ENCODE peak calls at places on chromosomes 13 and 19, in eight cellular contexts. C, I, F, N, K, Y, M and D are unnamed samples.

GRCh38 chr19:2645816-2646215 is 56.7 kb downstream of the GNG7 start:
- DNase-seq in C (no peak), I (no peak), F (no peak), N (no peak), K (no peak), Y (no peak), M (no peak), D (no peak)

GRCh38 chr13:108984251-108984920 is 355.0 kb downstream of the MYO16 start:
- DNase-seq in C (no peak), I (no peak), F (no peak), N (no peak), K (no peak), Y (no peak), M (no peak), D (no peak)

GRCh38 chr13:60009300-60010248 is 154.2 kb downstream of the DIAPH3 start:
- DNase-seq in C (no peak), I (peak), F (no peak), N (no peak), K (no peak), Y (no peak), M (peak), D (no peak)

GRCh38 chr13:28355046-28355821 is 139.7 kb downstream of the FLT1 start:
- DNase-seq in C (no peak), I (no peak), F (no peak), N (no peak), K (no peak), Y (no peak), M (no peak), D (no peak)

GRCh38 chr13:27012482-27013197 is 159.0 kb downstream of the USP12 start:
- DNase-seq in C (no peak), I (no peak), F (no peak), N (peak), K (no peak), Y (no peak), M (no peak), D (peak)

GRCh38 chr19:38655148-38655824 is 7.8 kb downstream of the ACTN4 start:
- DNase-seq in C (no peak), I (no peak), F (no peak), N (no peak), K (no peak), Y (no peak), M (no peak), D (no peak)

GRCh38 chr13:21668665-21669599 is 1.9 kb upstream of the FGF9 start:
- DNase-seq in C (peak), I (peak), F (peak), N (peak), K (no peak), Y (no peak), M (no peak), D (peak)

GRCh38 chr13:31409678-31410356 is 210.0 kb downstream of the B3GLCT start:
- DNase-seq in C (no peak), I (no peak), F (no peak), N (no peak), K (peak), Y (no peak), M (no peak), D (no peak)

GRCh38 chr13:85287528-85287927 is 511.7 kb downstream of the SLITRK6 start:
- DNase-seq in C (no peak), I (no peak), F (no peak), N (no peak), K (no peak), Y (no peak), M (no peak), D (no peak)

GRCh38 chr19:53308339-53308811 is 25.2 kb upstream of the ZNF845 start:
- DNase-seq in C (peak), I (no peak), F (no peak), N (peak), K (no peak), Y (no peak), M (no peak), D (peak)

GRCh38 chr19:18765224-18765623 is 25.9 kb downstream of the COMP start:
- DNase-seq in C (no peak), I (peak), F (no peak), N (no peak), K (no peak), Y (no peak), M (no peak), D (peak)

GRCh38 chr19:15234525-15235130 is 2.4 kb upstream of the EPHX3 start:
- DNase-seq in C (no peak), I (no peak), F (no peak), N (no peak), K (no peak), Y (no peak), M (no peak), D (no peak)

GRCh38 chr13:74710006-74710405 is 575.8 kb upstream of the KLF12 start:
- DNase-seq in C (no peak), I (no peak), F (no peak), N (no peak), K (no peak), Y (no peak), M (no peak), D (no peak)

GRCh38 chr13:110916671-110917142 is 1.8 kb upstream of the ANKRD10 start:
- DNase-seq in C (no peak), I (no peak), F (no peak), N (no peak), K (no peak), Y (no peak), M (no peak), D (no peak)

GRCh38 chr13:33945477-33945876 is 127.5 kb downstream of the RFC3 start:
- DNase-seq in C (no peak), I (no peak), F (no peak), N (no peak), K (no peak), Y (no peak), M (no peak), D (no peak)

GRCh38 chr13:63614874-63615612 is 2199.4 kb upstream of the PCDH20 start:
- DNase-seq in C (no peak), I (no peak), F (no peak), N (no peak), K (no peak), Y (no peak), M (no peak), D (no peak)

GRCh38 chr19:1312732-1313694 is 27.3 kb downstream of the EFNA2 start:
- DNase-seq in C (no peak), I (peak), F (no peak), N (no peak), K (no peak), Y (peak), M (no peak), D (no peak)

GRCh38 chr13:24691381-24691780 is 11.2 kb downstream of the ATP12A start:
- DNase-seq in C (no peak), I (no peak), F (no peak), N (no peak), K (no peak), Y (no peak), M (no peak), D (no peak)

GRCh38 chr19:2084993-2085720 is 11.0 kb downstream of the MOB3A start:
- DNase-seq in C (no peak), I (peak), F (peak), N (no peak), K (no peak), Y (no peak), M (peak), D (peak)

GRCh38 chr19:39997595-39998216 is 846 bp downstream of the ZNF546 start:
- DNase-seq in C (no peak), I (no peak), F (no peak), N (no peak), K (no peak), Y (no peak), M (no peak), D (no peak)

GRCh38 chr19:35009424-35010415 is 9.6 kb downstream of the GRAMD1A start:
- DNase-seq in C (no peak), I (no peak), F (peak), N (no peak), K (no peak), Y (no peak), M (no peak), D (peak)

GRCh38 chr19:35011091-35011689 is 11.1 kb downstream of the GRAMD1A start:
- DNase-seq in C (no peak), I (no peak), F (peak), N (no peak), K (no peak), Y (no peak), M (no peak), D (peak)

GRCh38 chr19:35013820-35014754 is 14.0 kb downstream of the GRAMD1A start:
- DNase-seq in C (no peak), I (peak), F (peak), N (no peak), K (no peak), Y (no peak), M (no peak), D (no peak)

GRCh38 chr19:35013047-35013819 is 13.1 kb downstream of the GRAMD1A start:
- DNase-seq in C (peak), I (peak), F (peak), N (peak), K (peak), Y (peak), M (peak), D (peak)

GRCh38 chr19:35011737-35012682 is 11.9 kb downstream of the GRAMD1A start:
- DNase-seq in C (no peak), I (no peak), F (peak), N (no peak), K (no peak), Y (no peak), M (no peak), D (no peak)
- TF ChIP-seq EP300 in C (no peak), I (no peak), F (no peak), N (no peak), K (no peak), Y (no peak), M (no peak), D (no peak)

GRCh38 chr19:16332991-16333624 is 8.5 kb downstream of the KLF2 start:
- DNase-seq in C (no peak), I (no peak), F (no peak), N (no peak), K (no peak), Y (no peak), M (no peak), D (no peak)

GRCh38 chr19:16328824-16329482 is 4.3 kb downstream of the KLF2 start:
- DNase-seq in C (peak), I (no peak), F (no peak), N (no peak), K (no peak), Y (no peak), M (no peak), D (no peak)

GRCh38 chr19:16330811-16331690 is 6.4 kb downstream of the KLF2 start:
- DNase-seq in C (no peak), I (no peak), F (peak), N (no peak), K (no peak), Y (no peak), M (no peak), D (no peak)

GRCh38 chr19:16327911-16328823 is 3.5 kb downstream of the KLF2 start:
- DNase-seq in C (peak), I (peak), F (peak), N (no peak), K (peak), Y (no peak), M (peak), D (peak)

DNA sequence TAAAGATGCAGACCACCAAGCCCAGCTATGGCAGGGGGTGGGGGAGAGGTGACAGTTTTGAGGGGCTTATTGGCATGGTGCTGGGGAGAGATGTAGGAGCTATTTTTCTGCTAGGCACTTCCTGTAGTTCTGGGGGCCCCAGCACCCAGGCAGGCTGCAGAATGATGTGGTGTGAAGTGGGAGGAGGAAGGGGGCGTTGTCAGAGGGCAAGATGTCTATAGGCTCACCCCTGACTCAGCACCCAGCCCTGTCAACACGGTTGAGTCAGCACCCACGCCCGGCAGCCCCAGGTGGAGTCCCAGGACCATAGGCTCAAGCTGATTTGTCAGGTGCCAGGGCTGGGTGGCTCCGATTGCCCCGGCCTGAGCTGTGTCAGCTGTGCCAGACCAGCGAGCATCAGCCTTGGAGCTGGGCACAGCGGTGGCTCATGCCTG is 5.8 kb downstream of the KLF2 start:
- DNase-seq in C (peak), I (peak), F (peak), N (no peak), K (no peak), Y (peak), M (peak), D (peak)
- TF ChIP-seq EP300 in C (no peak), I (no peak), F (no peak), N (no peak), K (no peak), Y (no peak), M (no peak), D (peak)

GRCh38 chr19:35352177-35352447 is 4.4 kb downstream of the FFAR1 start:
- DNase-seq in C (no peak), I (no peak), F (peak), N (no peak), K (no peak), Y (no peak), M (no peak), D (peak)

GRCh38 chr19:35350591-35350990 is 2.9 kb downstream of the FFAR1 start:
- DNase-seq in C (peak), I (no peak), F (peak), N (peak), K (peak), Y (no peak), M (no peak), D (no peak)

GRCh38 chr19:35352448-35353304 is 5.0 kb downstream of the FFAR1 start:
- DNase-seq in C (peak), I (peak), F (peak), N (peak), K (no peak), Y (peak), M (peak), D (peak)

GRCh38 chr19:35349614-35350521 is 2.2 kb downstream of the FFAR1 start:
- DNase-seq in C (peak), I (no peak), F (peak), N (peak), K (peak), Y (no peak), M (no peak), D (peak)

GRCh38 chr19:35351441-35352176 is 3.9 kb downstream of the FFAR1 start:
- DNase-seq in C (peak), I (no peak), F (peak), N (peak), K (no peak), Y (no peak), M (no peak), D (peak)
- TF ChIP-seq EP300 in C (no peak), I (no peak), F (no peak), N (no peak), K (no peak), Y (no peak), M (no peak), D (no peak)

GRCh38 chr13:49985129-49985528 is 11.7 kb upstream of the TRIM13 start:
- DNase-seq in C (no peak), I (no peak), F (no peak), N (no peak), K (no peak), Y (no peak), M (peak), D (no peak)

DNA sequence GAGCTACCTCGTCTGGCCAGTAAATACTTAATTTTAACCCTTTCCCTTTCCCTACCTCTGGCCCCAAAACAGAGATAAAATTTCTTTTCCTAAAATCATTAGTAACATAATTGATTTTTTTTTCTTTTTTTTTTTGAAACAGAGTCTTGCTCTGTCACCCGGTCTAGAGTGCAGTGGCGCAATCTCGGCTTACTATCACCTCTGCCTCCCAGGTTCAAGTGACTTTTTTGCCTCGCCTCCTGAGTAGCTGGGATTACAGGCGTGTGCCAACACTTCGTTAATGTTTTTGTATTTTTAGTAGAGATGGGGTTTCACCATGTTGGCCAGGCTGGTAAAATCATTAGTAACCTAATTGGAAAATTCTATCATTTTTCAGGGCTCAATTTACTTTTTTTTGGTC is 10.4 kb upstream of the TRIM13 start:
- DNase-seq in C (no peak), I (no peak), F (no peak), N (no peak), K (no peak), Y (no peak), M (no peak), D (peak)
- TF ChIP-seq EP300 in C (no peak), I (no peak), F (no peak), N (no peak), K (no peak), Y (no peak), M (no peak), D (no peak)

GRCh38 chr19:30666301-30666803 is 294.2 kb downstream of the ZNF536 start:
- DNase-seq in C (peak), I (peak), F (no peak), N (peak), K (no peak), Y (peak), M (peak), D (no peak)
- TF ChIP-seq EP300 in C (no peak), I (no peak), F (no peak), N (no peak), K (no peak), Y (no peak), M (no peak), D (no peak)